ENCODE peak calls at places on chromosome 17, in eight cellular contexts. One of them, this sample, is unnamed.

GRCh38 chr17:310111-311010 is 42.2 kb downstream of the RPH3AL start:
- DNase-seq in NCI-H446: no peak
- DNase-seq in NCI-H2171 treated with DMSO at 0.1 percent for 48 hours: no peak
- DNase-seq in C1 segment of cervical spinal cord: no peak
- DNase-seq in Daoy: no peak
- DNase-seq in RPMI8226: no peak
- DNase-seq in tibial artery: no peak
- DNase-seq in AG10803: no peak
- DNase-seq in this sample: no peak

GRCh38 chr17:57440522-57441269 is 184.4 kb downstream of the MSI2 start:
- DNase-seq in NCI-H446: peak; percentile 45
- DNase-seq in NCI-H2171 treated with DMSO at 0.1 percent for 48 hours: peak; percentile 33
- DNase-seq in C1 segment of cervical spinal cord: peak; percentile 71
- DNase-seq in Daoy: peak; percentile 90
- DNase-seq in RPMI8226: peak; percentile 64
- DNase-seq in tibial artery: peak; percentile 75
- DNase-seq in AG10803: peak; percentile 47
- DNase-seq in this sample: peak; percentile 59

GRCh38 chr17:36132421-36132831 is 28.8 kb downstream of the CCL4 start:
- DNase-seq in NCI-H446: no peak
- DNase-seq in NCI-H2171 treated with DMSO at 0.1 percent for 48 hours: no peak
- DNase-seq in C1 segment of cervical spinal cord: no peak
- DNase-seq in Daoy: no peak
- DNase-seq in RPMI8226: no peak
- DNase-seq in tibial artery: no peak
- DNase-seq in AG10803: no peak
- DNase-seq in this sample: no peak

GRCh38 chr17:35127751-35128514 is 6.5 kb downstream of the FNDC8 start:
- DNase-seq in NCI-H446: no peak
- DNase-seq in NCI-H2171 treated with DMSO at 0.1 percent for 48 hours: no peak
- DNase-seq in C1 segment of cervical spinal cord: no peak
- DNase-seq in Daoy: no peak
- DNase-seq in RPMI8226: no peak
- DNase-seq in tibial artery: no peak
- DNase-seq in AG10803: peak; percentile 96
- DNase-seq in this sample: no peak

GRCh38 chr17:27233059-27233458 is 60.9 kb upstream of the WSB1 start:
- DNase-seq in NCI-H446: no peak
- DNase-seq in NCI-H2171 treated with DMSO at 0.1 percent for 48 hours: peak; percentile 3
- DNase-seq in C1 segment of cervical spinal cord: no peak
- DNase-seq in Daoy: no peak
- DNase-seq in RPMI8226: no peak
- DNase-seq in tibial artery: no peak
- DNase-seq in AG10803: no peak
- DNase-seq in this sample: no peak

GRCh38 chr17:81483085-81483861 is 29.3 kb downstream of the ACTG1 start:
- DNase-seq in NCI-H446: no peak
- DNase-seq in NCI-H2171 treated with DMSO at 0.1 percent for 48 hours: peak; percentile 40
- DNase-seq in C1 segment of cervical spinal cord: no peak
- DNase-seq in Daoy: no peak
- DNase-seq in RPMI8226: no peak
- DNase-seq in tibial artery: no peak
- DNase-seq in AG10803: no peak
- DNase-seq in this sample: peak; percentile 32

GRCh38 chr17:74546586-74546985 is 671 bp upstream of the CD300C start:
- DNase-seq in NCI-H446: no peak
- DNase-seq in NCI-H2171 treated with DMSO at 0.1 percent for 48 hours: no peak
- DNase-seq in C1 segment of cervical spinal cord: no peak
- DNase-seq in Daoy: no peak
- DNase-seq in RPMI8226: no peak
- DNase-seq in tibial artery: no peak
- DNase-seq in AG10803: no peak
- DNase-seq in this sample: no peak

GRCh38 chr17:63635787-63636186 is 13.6 kb downstream of the MAP3K3 start:
- DNase-seq in NCI-H446: peak; percentile 30
- DNase-seq in NCI-H2171 treated with DMSO at 0.1 percent for 48 hours: no peak
- DNase-seq in C1 segment of cervical spinal cord: no peak
- DNase-seq in Daoy: no peak
- DNase-seq in RPMI8226: no peak
- DNase-seq in tibial artery: no peak
- DNase-seq in AG10803: no peak
- DNase-seq in this sample: no peak

GRCh38 chr17:42422412-42422957 is 571 bp downstream of the CAVIN1 start:
- DNase-seq in NCI-H446: no peak
- DNase-seq in NCI-H2171 treated with DMSO at 0.1 percent for 48 hours: peak; percentile 43
- DNase-seq in C1 segment of cervical spinal cord: peak; percentile 28
- DNase-seq in Daoy: peak; percentile 51
- DNase-seq in RPMI8226: peak; percentile 63
- DNase-seq in tibial artery: peak; percentile 74
- DNase-seq in AG10803: no peak
- DNase-seq in this sample: no peak

GRCh38 chr17:40687106-40687505 is 16.4 kb downstream of the KRT24 start:
- DNase-seq in NCI-H446: no peak
- DNase-seq in NCI-H2171 treated with DMSO at 0.1 percent for 48 hours: no peak
- DNase-seq in C1 segment of cervical spinal cord: no peak
- DNase-seq in Daoy: no peak
- DNase-seq in RPMI8226: no peak
- DNase-seq in tibial artery: no peak
- DNase-seq in AG10803: no peak
- DNase-seq in this sample: no peak

GRCh38 chr17:44279586-44280344 is 11.8 kb upstream of the SLC4A1 start:
- DNase-seq in NCI-H446: no peak
- DNase-seq in NCI-H2171 treated with DMSO at 0.1 percent for 48 hours: no peak
- DNase-seq in C1 segment of cervical spinal cord: peak; percentile 19
- DNase-seq in Daoy: peak; percentile 90
- DNase-seq in RPMI8226: peak; percentile 87
- DNase-seq in tibial artery: peak; percentile 81
- DNase-seq in AG10803: peak; percentile 84
- DNase-seq in this sample: peak; percentile 66

GRCh38 chr17:7132511-7133094 is 18.0 kb upstream of the ASGR2 start:
- DNase-seq in NCI-H446: no peak
- DNase-seq in NCI-H2171 treated with DMSO at 0.1 percent for 48 hours: no peak
- DNase-seq in C1 segment of cervical spinal cord: no peak
- DNase-seq in Daoy: no peak
- DNase-seq in RPMI8226: peak; percentile 54
- DNase-seq in tibial artery: no peak
- DNase-seq in AG10803: no peak
- DNase-seq in this sample: no peak

GRCh38 chr17:12037970-12038369 is 17.3 kb downstream of the MAP2K4 start:
- DNase-seq in NCI-H446: no peak
- DNase-seq in NCI-H2171 treated with DMSO at 0.1 percent for 48 hours: no peak
- DNase-seq in C1 segment of cervical spinal cord: no peak
- DNase-seq in Daoy: no peak
- DNase-seq in RPMI8226: no peak
- DNase-seq in tibial artery: no peak
- DNase-seq in AG10803: no peak
- DNase-seq in this sample: no peak

GRCh38 chr17:62628845-62629555 is 1.5 kb downstream of the MRC2 start:
- DNase-seq in NCI-H446: no peak
- DNase-seq in NCI-H2171 treated with DMSO at 0.1 percent for 48 hours: no peak
- DNase-seq in C1 segment of cervical spinal cord: no peak
- DNase-seq in Daoy: peak; percentile 58
- DNase-seq in RPMI8226: no peak
- DNase-seq in tibial artery: peak; percentile 73
- DNase-seq in AG10803: peak; percentile 52
- DNase-seq in this sample: no peak

GRCh38 chr17:35416659-35417058 is 15.6 kb downstream of the SLFN12 start:
- DNase-seq in NCI-H446: no peak
- DNase-seq in NCI-H2171 treated with DMSO at 0.1 percent for 48 hours: no peak
- DNase-seq in C1 segment of cervical spinal cord: no peak
- DNase-seq in Daoy: no peak
- DNase-seq in RPMI8226: no peak
- DNase-seq in tibial artery: no peak
- DNase-seq in AG10803: no peak
- DNase-seq in this sample: no peak

GRCh38 chr17:22310717-22311686 is 618.7 kb downstream of the KCNJ18 start:
- DNase-seq in NCI-H446: no peak
- DNase-seq in NCI-H2171 treated with DMSO at 0.1 percent for 48 hours: no peak
- DNase-seq in C1 segment of cervical spinal cord: no peak
- DNase-seq in Daoy: peak; percentile 96
- DNase-seq in RPMI8226: peak; percentile 93
- DNase-seq in tibial artery: no peak
- DNase-seq in AG10803: no peak
- DNase-seq in this sample: no peak

GRCh38 chr17:71899317-71899716 is 221.5 kb upstream of the SOX9 start:
- DNase-seq in NCI-H446: no peak
- DNase-seq in NCI-H2171 treated with DMSO at 0.1 percent for 48 hours: no peak
- DNase-seq in C1 segment of cervical spinal cord: no peak
- DNase-seq in Daoy: peak; percentile 17
- DNase-seq in RPMI8226: no peak
- DNase-seq in tibial artery: no peak
- DNase-seq in AG10803: no peak
- DNase-seq in this sample: no peak

GRCh38 chr17:10532026-10532425 is 13.7 kb upstream of the MYH1 start:
- DNase-seq in NCI-H446: no peak
- DNase-seq in NCI-H2171 treated with DMSO at 0.1 percent for 48 hours: no peak
- DNase-seq in C1 segment of cervical spinal cord: no peak
- DNase-seq in Daoy: no peak
- DNase-seq in RPMI8226: no peak
- DNase-seq in tibial artery: no peak
- DNase-seq in AG10803: no peak
- DNase-seq in this sample: no peak

GRCh38 chr17:28405632-28406477 is at the start of gene SLC46A1:
- DNase-seq in NCI-H446: peak; percentile 66
- DNase-seq in NCI-H2171 treated with DMSO at 0.1 percent for 48 hours: peak; percentile 55
- DNase-seq in C1 segment of cervical spinal cord: peak; percentile 33
- DNase-seq in Daoy: peak; percentile 51
- DNase-seq in RPMI8226: peak; percentile 73
- DNase-seq in tibial artery: peak; percentile 82
- DNase-seq in AG10803: peak; percentile 26
- DNase-seq in this sample: peak; percentile 65

GRCh38 chr17:81651692-81652091 is 4.7 kb downstream of the PDE6G start:
- DNase-seq in NCI-H446: peak; percentile 30
- DNase-seq in NCI-H2171 treated with DMSO at 0.1 percent for 48 hours: no peak
- DNase-seq in C1 segment of cervical spinal cord: no peak
- DNase-seq in Daoy: peak; percentile 80
- DNase-seq in RPMI8226: peak; percentile 62
- DNase-seq in tibial artery: no peak
- DNase-seq in AG10803: peak; percentile 76
- DNase-seq in this sample: no peak

GRCh38 chr17:39622380-39623006 is 4.3 kb upstream of the PPP1R1B start:
- DNase-seq in NCI-H446: no peak
- DNase-seq in NCI-H2171 treated with DMSO at 0.1 percent for 48 hours: no peak
- DNase-seq in C1 segment of cervical spinal cord: no peak
- DNase-seq in Daoy: no peak
- DNase-seq in RPMI8226: no peak
- DNase-seq in tibial artery: no peak
- DNase-seq in AG10803: no peak
- DNase-seq in this sample: no peak

GRCh38 chr17:16106161-16106891 is 106.7 kb downstream of the TTC19 start:
- DNase-seq in NCI-H446: peak; percentile 33
- DNase-seq in NCI-H2171 treated with DMSO at 0.1 percent for 48 hours: peak; percentile 37
- DNase-seq in C1 segment of cervical spinal cord: no peak
- DNase-seq in Daoy: no peak
- DNase-seq in RPMI8226: no peak
- DNase-seq in tibial artery: no peak
- DNase-seq in AG10803: peak; percentile 55
- DNase-seq in this sample: no peak

GRCh38 chr17:15918661-15919259 is 26.2 kb upstream of the ADORA2B start:
- DNase-seq in NCI-H446: no peak
- DNase-seq in NCI-H2171 treated with DMSO at 0.1 percent for 48 hours: no peak
- DNase-seq in C1 segment of cervical spinal cord: no peak
- DNase-seq in Daoy: peak; percentile 29
- DNase-seq in RPMI8226: no peak
- DNase-seq in tibial artery: no peak
- DNase-seq in AG10803: peak; percentile 13
- DNase-seq in this sample: no peak

GRCh38 chr17:47291242-47291873 is 32.4 kb upstream of the EFCAB13 start:
- DNase-seq in NCI-H446: no peak
- DNase-seq in NCI-H2171 treated with DMSO at 0.1 percent for 48 hours: no peak
- DNase-seq in C1 segment of cervical spinal cord: no peak
- DNase-seq in Daoy: no peak
- DNase-seq in RPMI8226: no peak
- DNase-seq in tibial artery: no peak
- DNase-seq in AG10803: no peak
- DNase-seq in this sample: no peak

GRCh38 chr17:47297661-47298400 is 25.9 kb upstream of the EFCAB13 start:
- DNase-seq in NCI-H446: no peak
- DNase-seq in NCI-H2171 treated with DMSO at 0.1 percent for 48 hours: peak; percentile 87
- DNase-seq in C1 segment of cervical spinal cord: no peak
- DNase-seq in Daoy: no peak
- DNase-seq in RPMI8226: no peak
- DNase-seq in tibial artery: no peak
- DNase-seq in AG10803: no peak
- DNase-seq in this sample: no peak

GRCh38 chr17:2253768-2254406 is 49.7 kb downstream of the SMG6 start:
- DNase-seq in NCI-H446: no peak
- DNase-seq in NCI-H2171 treated with DMSO at 0.1 percent for 48 hours: no peak
- DNase-seq in C1 segment of cervical spinal cord: no peak
- DNase-seq in Daoy: no peak
- DNase-seq in RPMI8226: no peak
- DNase-seq in tibial artery: no peak
- DNase-seq in AG10803: no peak
- DNase-seq in this sample: no peak

GRCh38 chr17:66715745-66716156 is 119.2 kb upstream of the CACNG5 start:
- DNase-seq in NCI-H446: peak; percentile 76
- DNase-seq in NCI-H2171 treated with DMSO at 0.1 percent for 48 hours: peak; percentile 85
- DNase-seq in C1 segment of cervical spinal cord: no peak
- DNase-seq in Daoy: peak; percentile 30
- DNase-seq in RPMI8226: peak; percentile 76
- DNase-seq in tibial artery: no peak
- DNase-seq in AG10803: peak; percentile 65
- DNase-seq in this sample: peak; percentile 46